ENCODE peak calls at places on chromosomes 16 and 17, in five cellular contexts. G is heart right ventricle, A is breast epithelium, U is heart left ventricle, X is adrenal gland. O is an unnamed sample.

GRCh38 chr17:77449908-77450741 is 309.4 kb downstream of the SEC14L1 start:
- DNase-seq in G (peak; percentile 85), U (peak; percentile 90), X (peak; percentile 95), A (no peak), O (peak; percentile 92)

GRCh38 chr17:879546-879945 is 97.4 kb downstream of the MRM3 start:
- DNase-seq in A (peak; percentile 95), G (peak; percentile 83), U (peak; percentile 88), X (peak; percentile 91), O (peak; percentile 15)

GRCh38 chr17:22337467-22337866 is 645.1 kb downstream of the KCNJ18 start:
- DNase-seq in A (no peak), X (no peak), U (no peak), G (no peak), O (no peak)

GRCh38 chr17:12180644-12181261 is 160.1 kb downstream of the MAP2K4 start:
- DNase-seq in U (no peak), G (no peak), A (no peak), X (peak; percentile 24), O (peak; percentile 14)

GRCh38 chr16:47578573-47578972 is 117.4 kb downstream of the PHKB start:
- DNase-seq in X (no peak), U (no peak), A (no peak), G (no peak), O (no peak)

GRCh38 chr17:43219746-43220380 is 8.2 kb downstream of the TMEM106A start:
- DNase-seq in A (peak; percentile 12), X (no peak), U (no peak), G (no peak), O (no peak)

GRCh38 chr17:43701318-43701743 is 39.6 kb upstream of the MEOX1 start:
- DNase-seq in A (peak; percentile 19), U (no peak), X (no peak), G (no peak), O (no peak)

GRCh38 chr17:733743-734142 is 1.3 kb downstream of the TLCD3A start:
- DNase-seq in A (no peak), U (no peak), G (no peak), X (no peak), O (no peak)

GRCh38 chr16:66414891-66415290 is 12.2 kb upstream of the BEAN1 start:
- DNase-seq in G (no peak), U (no peak), A (no peak), X (no peak), O (no peak)

GRCh38 chr16:66881014-66881417 is 701 bp downstream of the PDP2 start:
- DNase-seq in A (peak; percentile 26), U (peak; percentile 39), G (no peak), X (no peak), O (no peak)

GRCh38 chr17:50175035-50175788 is 9.4 kb downstream of the SGCA start:
- DNase-seq in X (no peak), A (no peak), U (peak; percentile 45), G (no peak), O (no peak)

GRCh38 chr17:68718924-68719323 is 117.8 kb upstream of the FAM20A start:
- DNase-seq in U (no peak), A (no peak), G (no peak), X (no peak), O (no peak)

GRCh38 chr16:1778200-1779179 is 3.9 kb downstream of the SPSB3 start:
- DNase-seq in A (no peak), G (peak; percentile 13), U (peak; percentile 24), X (no peak), O (no peak)

GRCh38 chr16:13607289-13607688 is 312.7 kb upstream of the ERCC4 start:
- DNase-seq in G (no peak), X (no peak), A (no peak), U (no peak), O (no peak)

GRCh38 chr16:48003226-48003907 is 152.4 kb downstream of the ABCC12 start:
- DNase-seq in G (no peak), U (no peak), A (no peak), X (no peak), O (no peak)

GRCh38 chr17:4522661-4523060 is 24.0 kb downstream of the SPNS2 start:
- DNase-seq in G (no peak), X (no peak), U (peak; percentile 76), A (no peak), O (no peak)

GRCh38 chr17:81561494-81561885 is 9.3 kb upstream of the FAAP100 start:
- DNase-seq in A (no peak), X (no peak), U (no peak), G (no peak), O (no peak)

GRCh38 chr17:73427198-73427597 is 115.4 kb upstream of the CDC42EP4 start:
- DNase-seq in U (no peak), G (no peak), A (no peak), X (no peak), O (no peak)

GRCh38 chr16:86714166-86714565 is 135.8 kb downstream of the FOXL1 start:
- DNase-seq in G (no peak), A (no peak), X (no peak), U (no peak), O (no peak)

GRCh38 chr16:4846503-4846900 is 586 bp downstream of the GLYR1 start:
- DNase-seq in A (peak; percentile 41), G (peak; percentile 44), X (peak; percentile 82), U (peak; percentile 73), O (peak; percentile 76)

GRCh38 chr17:81814748-81815645 is 11.0 kb downstream of the GCGR start:
- DNase-seq in G (no peak), U (no peak), X (no peak), A (no peak), O (peak; percentile 54)

GRCh38 chr16:85480727-85481101 is 132.4 kb upstream of the GSE1 start:
- DNase-seq in X (no peak), A (no peak), U (no peak), G (peak; percentile 42), O (peak; percentile 66)

GRCh38 chr17:59004338-59005111 is 102.2 kb downstream of the TRIM37 start:
- DNase-seq in G (no peak), A (peak; percentile 46), X (peak; percentile 55), U (peak; percentile 39), O (peak; percentile 63)

GRCh38 chr16:57555831-57556230 is 13.4 kb downstream of the ADGRG5 start:
- DNase-seq in X (no peak), U (no peak), G (no peak), A (no peak), O (no peak)

GRCh38 chr17:44128383-44128782 is 4.9 kb upstream of the HDAC5 start:
- DNase-seq in X (no peak), A (no peak), U (no peak), G (no peak), O (no peak)

GRCh38 chr17:67212716-67213417 is 32.1 kb downstream of the HELZ start:
- DNase-seq in X (no peak), U (no peak), A (no peak), G (no peak), O (no peak)
- H3K4me3 ChIP-seq in X (no peak overlapping the region), U (no peak overlapping the region), A (no peak overlapping the region), G (no peak overlapping the region), O (no peak overlapping the region)

GRCh38 chr16:3073448-3073847 is 8.0 kb downstream of the IL32 start:
- DNase-seq in G (no peak), X (no peak), A (no peak), U (peak; percentile 3), O (no peak)

GRCh38 chr16:3071655-3072054 is 6.2 kb downstream of the IL32 start:
- DNase-seq in X (no peak), G (no peak), U (no peak), A (no peak), O (no peak)

GRCh38 chr16:3070608-3071111 is 5.2 kb downstream of the IL32 start:
- DNase-seq in A (no peak), X (no peak), G (no peak), U (no peak), O (no peak)

GRCh38 chr16:3076577-3076976 is 11.1 kb downstream of the IL32 start:
- DNase-seq in A (no peak), X (no peak), G (no peak), U (peak; percentile 10), O (no peak)

GRCh38 chr16:3074860-3075545 is 9.6 kb downstream of the IL32 start:
- DNase-seq in U (peak; percentile 45), A (no peak), G (no peak), X (no peak), O (no peak)
- H3K4me3 ChIP-seq in U (no peak overlapping the region), A (no peak overlapping the region), G (no peak overlapping the region), X (no peak overlapping the region), O (no peak overlapping the region)

GRCh38 chr16:71357681-71358080 is 842 bp upstream of the CALB2 start:
- DNase-seq in X (no peak), G (no peak), A (no peak), U (no peak), O (no peak)

GRCh38 chr16:71360378-71360777 is 1.9 kb downstream of the CALB2 start:
- DNase-seq in G (no peak), X (peak; percentile 78), A (peak; percentile 52), U (no peak), O (no peak)

GRCh38 chr16:71358464-71359031 is at the start of gene CALB2:
- DNase-seq in X (peak; percentile 66), G (peak; percentile 70), A (peak; percentile 46), U (peak; percentile 62), O (peak; percentile 77)

GRCh38 chr16:71356051-71356740 is 2.3 kb upstream of the CALB2 start:
- DNase-seq in X (no peak), G (no peak), A (no peak), U (no peak), O (no peak)

DNA sequence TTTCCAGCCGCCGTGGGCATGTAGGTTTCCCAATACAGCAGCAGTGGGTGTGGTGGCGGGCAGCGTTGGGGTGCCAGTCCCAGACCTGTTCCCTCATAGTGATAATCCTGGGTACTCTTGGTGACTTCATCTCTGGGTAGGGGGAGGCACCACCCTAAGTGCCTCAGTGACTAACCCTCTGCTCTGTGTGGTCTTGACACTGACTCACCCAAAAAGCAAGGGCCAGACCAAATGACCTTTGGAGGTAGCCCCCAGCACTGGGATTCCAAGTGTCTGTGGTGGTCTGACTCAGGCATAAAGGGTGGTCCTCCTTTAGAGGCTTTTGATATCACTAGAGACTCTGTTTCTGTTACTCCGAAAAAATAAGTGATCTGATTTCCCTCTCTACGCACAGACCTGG is 908 bp downstream of the CALB2 start:
- DNase-seq in X (no peak), G (no peak), A (no peak), U (no peak), O (no peak)
- H3K4me3 ChIP-seq in X (no peak overlapping the region), G (no peak overlapping the region), A (no peak overlapping the region), U (no peak overlapping the region), O (no peak overlapping the region)

GRCh38 chr17:48630925-48631692 is 5.0 kb upstream of the HOXB9 start:
- DNase-seq in A (no peak), U (no peak), G (no peak), X (no peak), O (no peak)
- H3K4me3 ChIP-seq in A (no peak overlapping the region), U (no peak overlapping the region), G (no peak overlapping the region), X (no peak overlapping the region), O (no peak overlapping the region)

DNA sequence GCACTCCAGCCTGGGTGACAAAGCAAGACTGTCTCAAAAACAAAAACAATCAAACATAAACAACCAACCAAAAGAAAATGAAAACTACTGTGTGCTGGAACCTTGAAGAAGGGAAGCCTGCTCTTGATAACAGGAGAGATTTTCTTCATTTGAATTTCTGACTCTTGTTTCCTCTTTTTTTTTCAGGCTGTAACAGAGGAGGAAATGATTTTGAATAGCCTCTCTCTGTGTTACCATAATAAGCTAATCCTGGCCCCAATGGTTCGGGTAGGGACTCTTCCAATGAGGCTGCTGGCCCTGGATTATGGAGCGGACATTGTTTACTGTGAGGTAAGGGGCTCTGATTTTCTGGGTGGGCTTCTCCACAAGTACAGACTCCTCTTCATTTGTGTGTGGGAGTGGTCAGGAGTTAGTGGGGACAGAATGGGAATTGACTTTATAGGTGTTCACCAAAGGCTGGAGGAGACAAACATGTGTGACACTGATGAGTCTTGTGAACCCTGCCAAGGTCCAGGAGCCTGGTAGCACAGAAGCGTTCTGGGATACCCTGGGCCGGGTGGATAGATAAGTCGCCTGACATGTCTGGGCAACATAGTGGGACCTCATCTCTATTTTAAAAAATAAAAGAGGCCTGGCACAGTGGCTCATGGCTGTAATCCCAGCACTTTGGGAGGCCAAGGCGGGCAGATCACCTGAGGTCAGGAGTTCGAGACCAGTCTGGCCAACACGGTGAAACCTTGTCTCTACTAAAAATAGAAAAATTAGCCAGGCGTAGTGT is 14.9 kb downstream of the DUS2 start:
- DNase-seq in U (no peak), A (no peak), X (no peak), G (no peak), O (no peak)
- H3K4me3 ChIP-seq in U (no peak overlapping the region), A (no peak overlapping the region), X (no peak overlapping the region), G (no peak overlapping the region), O (no peak overlapping the region)